ENCODE peak calls at places on chromosomes 16 and 17, in six cellular contexts. L is HS-5, I is AG09319, N is Calu3, Z is GF-D8, U is testis. C is an unnamed sample.

GRCh38 chr17:77227461-77228223 is 86.9 kb downstream of the SEC14L1 start:
- DNase-seq in L (no peak), I (no peak), N (no peak), Z (no peak), U (no peak), C (no peak)

GRCh38 chr17:8151641-8152111 is 528 bp downstream of the PER1 start:
- DNase-seq in L (no peak), I (no peak), N (no peak), Z (no peak), U (peak; percentile 91), C (no peak)

GRCh38 chr17:17141860-17142552 is 64.1 kb downstream of the PLD6 start:
- DNase-seq in L (no peak), I (no peak), N (no peak), Z (no peak), U (peak; percentile 70), C (no peak)

GRCh38 chr16:50368410-50369132 is at the start of gene BRD7:
- DNase-seq in L (no peak), I (no peak), N (peak; percentile 77), Z (no peak), U (peak; percentile 67), C (no peak)

GRCh38 chr17:68176770-68177169 is 71.1 kb upstream of the AMZ2 start:
- DNase-seq in L (no peak), I (no peak), N (no peak), Z (no peak), U (no peak), C (no peak)

GRCh38 chr16:17350212-17350611 is 120.5 kb downstream of the XYLT1 start:
- DNase-seq in L (no peak), I (no peak), N (no peak), Z (no peak), U (no peak), C (no peak)

GRCh38 chr17:41906465-41907184 is 12.1 kb downstream of the ACLY start:
- DNase-seq in L (no peak), I (no peak), N (no peak), Z (no peak), U (no peak), C (no peak)

GRCh38 chr16:69311533-69312388 is 611 bp downstream of the VPS4A start:
- DNase-seq in L (no peak), I (no peak), N (peak; percentile 58), Z (no peak), U (peak; percentile 51), C (no peak)

GRCh38 chr17:45266372-45266926 is 4.6 kb upstream of the SPATA32 start:
- DNase-seq in L (no peak), I (no peak), N (no peak), Z (no peak), U (no peak), C (no peak)

GRCh38 chr17:4409659-4410058 is 24.1 kb upstream of the SPNS3 start:
- DNase-seq in L (no peak), I (peak; percentile 28), N (no peak), Z (no peak), U (no peak), C (no peak)

GRCh38 chr17:58144801-58145200 is 3.4 kb upstream of the OR4D1 start:
- DNase-seq in L (no peak), I (no peak), N (no peak), Z (no peak), U (no peak), C (no peak)

GRCh38 chr17:48616719-48617514 is 1.8 kb upstream of the HOXB8 start:
- DNase-seq in L (no peak), I (no peak), N (no peak), Z (no peak), U (no peak), C (no peak)

GRCh38 chr17:50323060-50323459 is 22.9 kb upstream of the XYLT2 start:
- DNase-seq in L (no peak), I (no peak), N (no peak), Z (no peak), U (no peak), C (no peak)

GRCh38 chr17:31739300-31739699 is 119.7 kb downstream of the COPRS start:
- DNase-seq in L (peak; percentile 50), I (no peak), N (no peak), Z (no peak), U (no peak), C (no peak)

GRCh38 chr16:7653746-7654145 is 321.1 kb downstream of the RBFOX1 start:
- DNase-seq in L (no peak), I (no peak), N (no peak), Z (no peak), U (no peak), C (no peak)

GRCh38 chr17:74444406-74444805 is 12.5 kb downstream of the GPRC5C start:
- DNase-seq in L (no peak), I (no peak), N (no peak), Z (no peak), U (peak; percentile 66), C (no peak)

GRCh38 chr17:67582632-67583230 is 135.0 kb upstream of the NOL11 start:
- DNase-seq in L (no peak), I (no peak), N (peak; percentile 75), Z (no peak), U (peak; percentile 62), C (no peak)

GRCh38 chr16:88634141-88634993 is 4.0 kb upstream of the IL17C start:
- DNase-seq in L (no peak), I (no peak), N (no peak), Z (no peak), U (peak; percentile 25), C (no peak)

GRCh38 chr17:80025796-80026195 is 9.9 kb downstream of the TBC1D16 start:
- DNase-seq in L (no peak), I (no peak), N (no peak), Z (no peak), U (no peak), C (no peak)

GRCh38 chr16:27449434-27450188 is 47.6 kb downstream of the IL21R start:
- DNase-seq in L (no peak), I (no peak), N (no peak), Z (no peak), U (no peak), C (no peak)

GRCh38 chr17:76623271-76624146 is 20.0 kb downstream of the ST6GALNAC1 start:
- DNase-seq in L (no peak), I (peak; percentile 30), N (peak; percentile 87), Z (no peak), U (peak; percentile 85), C (peak; percentile 52)

GRCh38 chr16:75095637-75096036 is 20.9 kb downstream of the LDHD start:
- DNase-seq in L (no peak), I (no peak), N (no peak), Z (no peak), U (no peak), C (no peak)

GRCh38 chr17:12256380-12256995 is 235.8 kb downstream of the MAP2K4 start:
- DNase-seq in L (peak; percentile 19), I (peak; percentile 59), N (peak; percentile 40), Z (no peak), U (peak; percentile 71), C (no peak)

GRCh38 chr17:34389343-34389742 is 26.3 kb upstream of the CCL1 start:
- DNase-seq in L (no peak), I (no peak), N (no peak), Z (no peak), U (no peak), C (no peak)

GRCh38 chr17:29616300-29617048 is 6.2 kb downstream of the CORO6 start:
- DNase-seq in L (no peak), I (no peak), N (no peak), Z (no peak), U (no peak), C (no peak)

GRCh38 chr16:52193441-52193840 is 353.5 kb downstream of the TOX3 start:
- DNase-seq in L (no peak), I (no peak), N (peak; percentile 34), Z (no peak), U (no peak), C (no peak)

GRCh38 chr17:80284631-80285030 is 24.0 kb downstream of the RNF213 start:
- DNase-seq in L (no peak), I (no peak), N (no peak), Z (no peak), U (no peak), C (no peak)

GRCh38 chr17:66476014-66476413 is 173.6 kb downstream of the PRKCA start:
- DNase-seq in L (no peak), I (no peak), N (no peak), Z (no peak), U (no peak), C (no peak)

GRCh38 chr16:88913001-88913612 is 46.6 kb upstream of the PABPN1L start:
- DNase-seq in L (no peak), I (no peak), N (no peak), Z (no peak), U (no peak), C (no peak)

GRCh38 chr17:48814504-48814903 is 2.5 kb downstream of the TTLL6 start:
- DNase-seq in L (peak; percentile 22), I (no peak), N (peak; percentile 81), Z (no peak), U (peak; percentile 61), C (no peak)

GRCh38 chr17:17669081-17669850 is 12.0 kb upstream of the RAI1 start:
- DNase-seq in L (no peak), I (no peak), N (no peak), Z (no peak), U (no peak), C (no peak)

GRCh38 chr17:78577296-78577695 is at the start of gene DNAH17:
- DNase-seq in L (no peak), I (no peak), N (no peak), Z (no peak), U (no peak), C (no peak)

GRCh38 chr17:36195474-36196098 is 972 bp downstream of the CCL3L1 start:
- DNase-seq in L (no peak), I (no peak), N (no peak), Z (no peak), U (no peak), C (no peak)